ENCODE peak calls at places on chromosomes 1 and 21, in nine cellular contexts. Q is bronchial epithelial cell; M is RCC 7860; J is T1000; U is left ventricle myocardium inferior; R is pons; B is fibroblast of gingiva; O is effector memory CD8-positive, alpha-beta T cell; C is GM18507. H is an unnamed sample.

GRCh38 chr1:204872262-204872881 is 1.7 kb downstream of the NFASC start:
- DNase-seq in Q (no peak), J (no peak), U (no peak), O (no peak), R (no peak), B (no peak), M (no peak), C (no peak), H (no peak)

GRCh38 chr1:6130036-6130435 is 50.1 kb downstream of the CHD5 start:
- DNase-seq in Q (no peak), U (no peak), R (no peak), B (no peak), O (no peak), J (no peak), C (no peak), M (no peak), H (no peak)

GRCh38 chr1:204274441-204274840 is 60.7 kb upstream of the GOLT1A start:
- DNase-seq in C (no peak), U (no peak), B (no peak), M (no peak), J (no peak), O (no peak), R (no peak), Q (no peak), H (no peak)

GRCh38 chr1:76998582-76999189 is 131.4 kb downstream of the ST6GALNAC5 start:
- DNase-seq in M (peak), Q (peak), U (no peak), J (no peak), R (no peak), B (peak), C (no peak), O (no peak), H (no peak)

GRCh38 chr1:109392788-109393580 is 4.7 kb downstream of the SORT1 start:
- DNase-seq in M (no peak), U (peak), R (peak), J (no peak), O (no peak), Q (peak), B (peak), C (no peak), H (peak)

GRCh38 chr1:3466366-3467075 is 12.1 kb downstream of the ARHGEF16 start:
- DNase-seq in O (no peak), Q (no peak), C (no peak), B (no peak), U (no peak), M (no peak), R (no peak), J (no peak), H (no peak)

GRCh38 chr1:155466996-155467395 is 95.6 kb downstream of the ASH1L start:
- DNase-seq in B (peak), Q (peak), C (no peak), J (no peak), M (peak), O (no peak), U (no peak), R (no peak), H (no peak)

GRCh38 chr1:19866758-19867157 is 15.4 kb upstream of the OTUD3 start:
- DNase-seq in U (no peak), J (peak), C (no peak), Q (no peak), R (no peak), B (peak), O (no peak), M (peak), H (no peak)

GRCh38 chr1:64525116-64525686 is 55.3 kb downstream of the CACHD1 start:
- DNase-seq in U (no peak), B (peak), R (no peak), M (no peak), J (no peak), C (no peak), Q (no peak), O (no peak), H (no peak)

GRCh38 chr1:38213720-38214367 is 167.3 kb upstream of the POU3F1 start:
- DNase-seq in O (no peak), R (no peak), Q (no peak), J (no peak), C (no peak), B (no peak), U (no peak), M (no peak), H (no peak)

GRCh38 chr1:53781654-53782053 is 42.7 kb upstream of the GLIS1 start:
- DNase-seq in C (no peak), Q (no peak), R (no peak), M (no peak), B (peak), O (no peak), U (no peak), J (no peak), H (no peak)

GRCh38 chr1:21664806-21665588 is 4.2 kb downstream of the RAP1GAP start:
- DNase-seq in J (no peak), O (no peak), R (no peak), M (no peak), C (no peak), Q (no peak), U (no peak), B (no peak), H (no peak)

GRCh38 chr1:46114925-46115603 is 17.4 kb downstream of the PIK3R3 start:
- DNase-seq in R (no peak), U (no peak), C (no peak), O (no peak), J (no peak), B (no peak), M (no peak), Q (no peak), H (no peak)

GRCh38 chr1:228552596-228553176 is 65.5 kb downstream of the RNF187 start:
- DNase-seq in U (no peak), R (no peak), J (no peak), M (no peak), B (no peak), Q (no peak), O (no peak), C (no peak), H (no peak)

GRCh38 chr1:229002451-229002960 is 267.2 kb downstream of the RHOU start:
- DNase-seq in O (no peak), C (no peak), U (no peak), Q (no peak), M (no peak), J (no peak), R (no peak), B (no peak), H (no peak)

GRCh38 chr1:118842462-118843201 is 145.5 kb downstream of the TBX15 start:
- DNase-seq in R (no peak), J (no peak), U (no peak), B (no peak), M (no peak), O (no peak), C (no peak), Q (no peak), H (no peak)

GRCh38 chr1:43666608-43667007 is 16.7 kb downstream of the KDM4A start:
- DNase-seq in Q (peak), J (no peak), U (no peak), B (no peak), M (no peak), O (no peak), R (no peak), C (no peak), H (no peak)

GRCh38 chr1:203278087-203278884 is 27.0 kb upstream of the BTG2 start:
- DNase-seq in C (no peak), B (peak), M (no peak), R (peak), O (no peak), J (no peak), Q (peak), U (peak), H (peak)

GRCh38 chr1:238606896-238607295 is 716.2 kb upstream of the ZP4 start:
- DNase-seq in M (peak), R (no peak), U (no peak), J (no peak), C (no peak), B (no peak), Q (peak), O (no peak), H (no peak)

GRCh38 chr1:1610796-1611597 is 4.3 kb upstream of the MIB2 start:
- DNase-seq in C (no peak), M (no peak), R (no peak), O (no peak), U (no peak), J (no peak), B (peak), Q (no peak), H (no peak)

GRCh38 chr1:65971547-65971946 is 178.9 kb downstream of the PDE4B start:
- DNase-seq in R (no peak), U (no peak), O (no peak), M (no peak), C (no peak), B (no peak), Q (no peak), J (no peak), H (no peak)

GRCh38 chr1:96236156-96236739 is 485.3 kb upstream of the PTBP2 start:
- DNase-seq in B (peak), Q (peak), R (peak), C (no peak), O (no peak), U (no peak), J (no peak), M (peak), H (peak)

GRCh38 chr1:89724369-89725015 is 91.6 kb downstream of the LRRC8C start:
- DNase-seq in B (no peak), C (no peak), R (no peak), J (no peak), O (no peak), M (peak), U (peak), Q (peak), H (no peak)

GRCh38 chr21:21860888-21861287 is 862.7 kb downstream of the NCAM2 start:
- DNase-seq in R (no peak), J (no peak), Q (peak), C (no peak), M (no peak), B (no peak), O (no peak), U (no peak), H (no peak)

GRCh38 chr1:100458925-100459814 is 78.8 kb upstream of the GPR88 start:
- DNase-seq in M (peak), O (peak), Q (peak), J (peak), C (peak), B (peak), R (peak), U (peak), H (peak)

GRCh38 chr21:34743831-34744230 is 75.0 kb downstream of the CLIC6 start:
- DNase-seq in C (no peak), Q (peak), M (peak), O (no peak), U (no peak), R (no peak), B (peak), J (peak), H (no peak)

GRCh38 chr1:8880068-8880676 is 1.7 kb upstream of the ENO1 start:
- DNase-seq in O (no peak), C (no peak), R (peak), B (peak), U (no peak), M (peak), Q (peak), J (peak), H (peak)

GRCh38 chr1:180507826-180508724 is 5.7 kb upstream of the ACBD6 start:
- DNase-seq in J (peak), M (no peak), C (no peak), O (no peak), B (peak), U (no peak), R (no peak), Q (peak), H (no peak)

GRCh38 chr1:30734106-30734505 is 10.7 kb upstream of the MATN1 start:
- DNase-seq in B (no peak), Q (no peak), M (no peak), C (no peak), R (no peak), O (no peak), U (no peak), J (no peak), H (no peak)

GRCh38 chr1:9721606-9722377 is 70.3 kb downstream of the PIK3CD start:
- DNase-seq in O (peak), J (no peak), Q (no peak), B (no peak), U (no peak), M (no peak), C (no peak), R (no peak), H (peak)

GRCh38 chr1:247681288-247681897 is 1.9 kb upstream of the OR13G1 start:
- DNase-seq in O (no peak), C (no peak), M (peak), U (no peak), B (no peak), R (peak), Q (peak), J (peak), H (peak)

GRCh38 chr1:246113555-246114095 is 393.5 kb downstream of the SMYD3 start:
- DNase-seq in B (no peak), J (no peak), Q (no peak), C (no peak), U (no peak), R (no peak), O (no peak), M (no peak), H (no peak)

GRCh38 chr1:111690306-111690617 is 48.9 kb downstream of the INKA2 start:
- DNase-seq in M (peak), C (no peak), O (no peak), R (peak), J (peak), B (peak), Q (no peak), U (no peak), H (peak)

GRCh38 chr1:207424570-207425131 is 29.5 kb upstream of the CR2 start:
- DNase-seq in R (no peak), B (no peak), U (no peak), M (no peak), Q (no peak), J (no peak), C (no peak), O (no peak), H (no peak)

GRCh38 chr21:27134513-27134912 is 167.6 kb upstream of the ADAMTS5 start:
- DNase-seq in R (peak), B (peak), U (no peak), O (no peak), M (no peak), J (no peak), C (no peak), Q (no peak), H (no peak)

GRCh38 chr1:235946570-235946981 is 79.9 kb upstream of the LYST start:
- DNase-seq in J (no peak), C (no peak), B (peak), Q (no peak), R (peak), U (no peak), O (no peak), M (no peak), H (no peak)

GRCh38 chr1:235027076-235027861 is 101.4 kb downstream of the TOMM20 start:
- DNase-seq in Q (no peak), J (no peak), B (no peak), O (no peak), M (no peak), U (no peak), R (no peak), C (no peak), H (no peak)

H was measured in midbrain.